ENCODE peak calls at places on chromosome 7, in five cellular contexts. One of them, this sample, is unnamed.

GRCh38 chr7:79046061-79046460 is 407.4 kb downstream of the MAGI2 start:
- DNase-seq in EH: no peak
- DNase-seq in EL: no peak
- DNase-seq in COR-L47: no peak
- DNase-seq in SHP77: no peak
- DNase-seq in this sample: peak; percentile 9

GRCh38 chr7:91632948-91633519 is 247.5 kb downstream of the MTERF1 start:
- DNase-seq in EH: no peak
- DNase-seq in EL: no peak
- DNase-seq in COR-L47: peak; percentile 6
- DNase-seq in SHP77: peak; percentile 84
- DNase-seq in this sample: no peak

GRCh38 chr7:1123721-1124120 is 35.8 kb downstream of the GPER1 start:
- DNase-seq in EH: peak; percentile 69
- DNase-seq in EL: no peak
- DNase-seq in COR-L47: no peak
- DNase-seq in SHP77: no peak
- DNase-seq in this sample: peak; percentile 90

GRCh38 chr7:157527686-157528085 is 190.9 kb downstream of the DNAJB6 start:
- DNase-seq in EH: no peak
- DNase-seq in EL: no peak
- DNase-seq in COR-L47: no peak
- DNase-seq in SHP77: no peak
- DNase-seq in this sample: no peak

GRCh38 chr7:108614903-108615302 is 45.2 kb downstream of the DNAJB9 start:
- DNase-seq in EH: no peak
- DNase-seq in EL: no peak
- DNase-seq in COR-L47: no peak
- DNase-seq in SHP77: no peak
- DNase-seq in this sample: no peak

GRCh38 chr7:135121868-135122267 is 26.0 kb upstream of the TMEM140 start:
- DNase-seq in EH: peak; percentile 1
- DNase-seq in EL: no peak
- DNase-seq in COR-L47: no peak
- DNase-seq in SHP77: no peak
- DNase-seq in this sample: no peak

GRCh38 chr7:133602291-133602690 is 349.4 kb downstream of the EXOC4 start:
- DNase-seq in EH: peak; percentile 34
- DNase-seq in EL: peak; percentile 28
- DNase-seq in COR-L47: no peak
- DNase-seq in SHP77: no peak
- DNase-seq in this sample: peak; percentile 72

GRCh38 chr7:40921589-40922315 is 781.1 kb downstream of the INHBA start:
- DNase-seq in EH: peak; percentile 32
- DNase-seq in EL: no peak
- DNase-seq in COR-L47: no peak
- DNase-seq in SHP77: no peak
- DNase-seq in this sample: peak; percentile 48

GRCh38 chr7:149783386-149784250 is 10.2 kb upstream of the ZNF467 start:
- DNase-seq in EH: no peak
- DNase-seq in EL: no peak
- DNase-seq in COR-L47: no peak
- DNase-seq in SHP77: no peak
- DNase-seq in this sample: no peak

GRCh38 chr7:35647171-35647574 is 47.8 kb downstream of the HERPUD2 start:
- DNase-seq in EH: no peak
- DNase-seq in EL: no peak
- DNase-seq in COR-L47: no peak
- DNase-seq in SHP77: peak; percentile 61
- DNase-seq in this sample: no peak

GRCh38 chr7:70890147-70890969 is 241.6 kb upstream of the GALNT17 start:
- DNase-seq in EH: no peak
- DNase-seq in EL: no peak
- DNase-seq in COR-L47: no peak
- DNase-seq in SHP77: no peak
- DNase-seq in this sample: no peak

GRCh38 chr7:127819975-127820778 is 168.2 kb downstream of the SND1 start:
- DNase-seq in EH: peak; percentile 72
- DNase-seq in EL: peak; percentile 58
- DNase-seq in COR-L47: no peak
- DNase-seq in SHP77: no peak
- DNase-seq in this sample: peak; percentile 60

GRCh38 chr7:46750321-46750865 is 829.3 kb upstream of the IGFBP3 start:
- DNase-seq in EH: no peak
- DNase-seq in EL: no peak
- DNase-seq in COR-L47: no peak
- DNase-seq in SHP77: no peak
- DNase-seq in this sample: no peak

GRCh38 chr7:30136743-30137485 is 2.1 kb downstream of the MTURN start:
- DNase-seq in EH: no peak
- DNase-seq in EL: no peak
- DNase-seq in COR-L47: no peak
- DNase-seq in SHP77: no peak
- DNase-seq in this sample: peak; percentile 58

GRCh38 chr7:13908667-13909382 is 80.6 kb downstream of the ETV1 start:
- DNase-seq in EH: peak; percentile 27
- DNase-seq in EL: peak; percentile 39
- DNase-seq in COR-L47: peak; percentile 56
- DNase-seq in SHP77: no peak
- DNase-seq in this sample: peak; percentile 11

GRCh38 chr7:132423594-132424200 is 152.6 kb downstream of the PLXNA4 start:
- DNase-seq in EH: no peak
- DNase-seq in EL: no peak
- DNase-seq in COR-L47: no peak
- DNase-seq in SHP77: no peak
- DNase-seq in this sample: no peak

GRCh38 chr7:127760436-127761031 is 108.5 kb downstream of the SND1 start:
- DNase-seq in EH: no peak
- DNase-seq in EL: no peak
- DNase-seq in COR-L47: no peak
- DNase-seq in SHP77: no peak
- DNase-seq in this sample: no peak

GRCh38 chr7:128076831-128077271 is 45.6 kb upstream of the LRRC4 start:
- DNase-seq in EH: no peak
- DNase-seq in EL: no peak
- DNase-seq in COR-L47: peak; percentile 54
- DNase-seq in SHP77: peak; percentile 6
- DNase-seq in this sample: no peak

GRCh38 chr7:29623976-29624375 is 60.3 kb downstream of the PRR15 start:
- DNase-seq in EH: peak; percentile 80
- DNase-seq in EL: peak; percentile 82
- DNase-seq in COR-L47: no peak
- DNase-seq in SHP77: no peak
- DNase-seq in this sample: peak; percentile 78

GRCh38 chr7:7595451-7595850 is 28.8 kb downstream of the MIOS start:
- DNase-seq in EH: peak; percentile 38
- DNase-seq in EL: peak; percentile 14
- DNase-seq in COR-L47: peak; percentile 14
- DNase-seq in SHP77: no peak
- DNase-seq in this sample: peak; percentile 51

GRCh38 chr7:87144173-87144657 is 8.0 kb upstream of the DMTF1 start:
- DNase-seq in EH: no peak
- DNase-seq in EL: no peak
- DNase-seq in COR-L47: no peak
- DNase-seq in SHP77: no peak
- DNase-seq in this sample: no peak

GRCh38 chr7:130896898-130897514 is 163.0 kb upstream of the KLF14 start:
- DNase-seq in EH: peak; percentile 89
- DNase-seq in EL: peak; percentile 87
- DNase-seq in COR-L47: no peak
- DNase-seq in SHP77: peak; percentile 59
- DNase-seq in this sample: peak; percentile 92

GRCh38 chr7:128936798-128937197 is 929 bp upstream of the IRF5 start:
- DNase-seq in EH: no peak
- DNase-seq in EL: no peak
- DNase-seq in COR-L47: no peak
- DNase-seq in SHP77: no peak
- DNase-seq in this sample: no peak

GRCh38 chr7:128742206-128742605 is 3.0 kb downstream of the CALU start:
- DNase-seq in EH: peak; percentile 83
- DNase-seq in EL: peak; percentile 71
- DNase-seq in COR-L47: no peak
- DNase-seq in SHP77: no peak
- DNase-seq in this sample: peak; percentile 94

GRCh38 chr7:101986335-101986734 is 168.9 kb downstream of the CUX1 start:
- DNase-seq in EH: peak; percentile 36
- DNase-seq in EL: no peak
- DNase-seq in COR-L47: no peak
- DNase-seq in SHP77: no peak
- DNase-seq in this sample: peak; percentile 12

GRCh38 chr7:3019801-3020200 is 23.9 kb downstream of the CARD11 start:
- DNase-seq in EH: no peak
- DNase-seq in EL: no peak
- DNase-seq in COR-L47: no peak
- DNase-seq in SHP77: no peak
- DNase-seq in this sample: no peak

GRCh38 chr7:5063698-5064097 is 18.0 kb downstream of the RBAK start:
- DNase-seq in EH: peak; percentile 35
- DNase-seq in EL: no peak
- DNase-seq in COR-L47: no peak
- DNase-seq in SHP77: no peak
- DNase-seq in this sample: peak; percentile 16